ENCODE peak calls at places on chromosomes 1 and 21, in four cellular contexts. One of them, this sample, is unnamed.

GRCh38 chr1:106937104-106937503 is 119.4 kb upstream of the PRMT6 start:
- DNase-seq in NCI-H748 treated with DMSO at 0.1 percent for 48 hours: no peak
- DNase-seq in HCEC 1CT: peak; percentile 86
- DNase-seq in HFF-Myc: peak; percentile 65
- DNase-seq in this sample: peak; percentile 38

GRCh38 chr21:26116456-26117011 is 54.0 kb downstream of the APP start:
- DNase-seq in HCEC 1CT: peak; percentile 17
- DNase-seq in HFF-Myc: peak; percentile 47
- DNase-seq in NCI-H748 treated with DMSO at 0.1 percent for 48 hours: no peak
- DNase-seq in this sample: no peak

GRCh38 chr1:45574105-45574626 is 9.7 kb upstream of the NASP start:
- DNase-seq in NCI-H748 treated with DMSO at 0.1 percent for 48 hours: no peak
- DNase-seq in HCEC 1CT: no peak
- DNase-seq in HFF-Myc: no peak
- DNase-seq in this sample: no peak

GRCh38 chr1:101293461-101294045 is 56.7 kb downstream of the S1PR1 start:
- DNase-seq in HFF-Myc: no peak
- DNase-seq in NCI-H748 treated with DMSO at 0.1 percent for 48 hours: no peak
- DNase-seq in HCEC 1CT: no peak
- DNase-seq in this sample: peak; percentile 89

GRCh38 chr1:29631361-29631760 is 395.0 kb downstream of the PTPRU start:
- DNase-seq in NCI-H748 treated with DMSO at 0.1 percent for 48 hours: no peak
- DNase-seq in HFF-Myc: no peak
- DNase-seq in HCEC 1CT: no peak
- DNase-seq in this sample: no peak

GRCh38 chr1:102252731-102253360 is 256.1 kb upstream of the OLFM3 start:
- DNase-seq in HFF-Myc: no peak
- DNase-seq in HCEC 1CT: no peak
- DNase-seq in NCI-H748 treated with DMSO at 0.1 percent for 48 hours: no peak
- DNase-seq in this sample: no peak

GRCh38 chr1:205214756-205215155 is 3.3 kb upstream of the DSTYK start:
- DNase-seq in HFF-Myc: no peak
- DNase-seq in NCI-H748 treated with DMSO at 0.1 percent for 48 hours: no peak
- DNase-seq in HCEC 1CT: no peak
- DNase-seq in this sample: no peak

GRCh38 chr1:244302889-244303609 is 148.7 kb downstream of the ADSS2 start:
- DNase-seq in HFF-Myc: no peak
- DNase-seq in NCI-H748 treated with DMSO at 0.1 percent for 48 hours: no peak
- DNase-seq in HCEC 1CT: peak; percentile 65
- DNase-seq in this sample: peak; percentile 32

GRCh38 chr1:109687641-109688499 is at the start of gene GSTM1:
- DNase-seq in HFF-Myc: no peak
- DNase-seq in HCEC 1CT: no peak
- DNase-seq in NCI-H748 treated with DMSO at 0.1 percent for 48 hours: no peak
- DNase-seq in this sample: peak; percentile 4

GRCh38 chr1:62725981-62726588 is 37.9 kb upstream of the DOCK7 start:
- DNase-seq in HCEC 1CT: no peak
- DNase-seq in NCI-H748 treated with DMSO at 0.1 percent for 48 hours: no peak
- DNase-seq in HFF-Myc: no peak
- DNase-seq in this sample: no peak

GRCh38 chr1:54311506-54311905 is 94.7 kb downstream of the SSBP3 start:
- DNase-seq in HCEC 1CT: no peak
- DNase-seq in NCI-H748 treated with DMSO at 0.1 percent for 48 hours: no peak
- DNase-seq in HFF-Myc: no peak
- DNase-seq in this sample: no peak

GRCh38 chr1:63322248-63322943 is at the start of gene FOXD3:
- DNase-seq in HFF-Myc: no peak
- DNase-seq in HCEC 1CT: peak; percentile 28
- DNase-seq in NCI-H748 treated with DMSO at 0.1 percent for 48 hours: peak; percentile 37
- DNase-seq in this sample: peak; percentile 18

GRCh38 chr1:208951908-208952307 is 631.6 kb upstream of the CAMK1G start:
- DNase-seq in HFF-Myc: no peak
- DNase-seq in HCEC 1CT: no peak
- DNase-seq in NCI-H748 treated with DMSO at 0.1 percent for 48 hours: peak; percentile 29
- DNase-seq in this sample: peak; percentile 18

GRCh38 chr21:26843912-26844257 is 1.3 kb downstream of the ADAMTS1 start:
- DNase-seq in HFF-Myc: no peak
- DNase-seq in HCEC 1CT: peak; percentile 65
- DNase-seq in NCI-H748 treated with DMSO at 0.1 percent for 48 hours: no peak
- DNase-seq in this sample: peak; percentile 47

GRCh38 chr1:19650416-19651140 is 6.5 kb downstream of the NBL1 start:
- DNase-seq in HFF-Myc: no peak
- DNase-seq in HCEC 1CT: no peak
- DNase-seq in NCI-H748 treated with DMSO at 0.1 percent for 48 hours: no peak
- DNase-seq in this sample: no peak

GRCh38 chr1:201938440-201939005 is 7.8 kb downstream of the LMOD1 start:
- DNase-seq in HFF-Myc: no peak
- DNase-seq in NCI-H748 treated with DMSO at 0.1 percent for 48 hours: no peak
- DNase-seq in HCEC 1CT: no peak
- DNase-seq in this sample: no peak

GRCh38 chr21:26140185-26140584 is 30.4 kb downstream of the APP start:
- DNase-seq in NCI-H748 treated with DMSO at 0.1 percent for 48 hours: peak; percentile 11
- DNase-seq in HCEC 1CT: peak; percentile 99
- DNase-seq in HFF-Myc: peak; percentile 66
- DNase-seq in this sample: peak; percentile 98

This sample was measured in LHCN-M2.